ENCODE peak calls at places on chromosomes 13 and 19, in four cellular contexts. Q, S, W and M are unnamed samples.
A peak's percentile ranks its signal among the peaks of the same experiment; 100 is the strongest.

GRCh38 chr13:101258071-101258470 is 158.2 kb downstream of the NALCN start:
- DNase-seq in Q (peak; percentile 90), S (peak; percentile 86), W (no peak), M (peak; percentile 82)

GRCh38 chr19:39154626-39155100 is 29.1 kb downstream of the PAK4 start:
- DNase-seq in Q (no peak), S (no peak), W (peak; percentile 24), M (no peak)

GRCh38 chr13:104143760-104144406 is 1077.7 kb upstream of the SLC10A2 start:
- DNase-seq in Q (no peak), S (no peak), W (no peak), M (no peak)

GRCh38 chr13:84303035-84303434 is 420.8 kb upstream of the SLITRK1 start:
- DNase-seq in Q (no peak), S (no peak), W (no peak), M (no peak)

GRCh38 chr13:109938255-109938936 is 152.0 kb upstream of the IRS2 start:
- DNase-seq in Q (no peak), S (peak; percentile 71), W (no peak), M (peak; percentile 80)

GRCh38 chr19:17389957-17390664 is 3.9 kb downstream of the CCDC194 start:
- DNase-seq in Q (no peak), S (no peak), W (no peak), M (no peak)

GRCh38 chr13:47112900-47113299 is 216.0 kb upstream of the HTR2A start:
- DNase-seq in Q (no peak), S (no peak), W (no peak), M (no peak)

GRCh38 chr13:79678100-79678499 is 197.1 kb downstream of the NDFIP2 start:
- DNase-seq in Q (no peak), S (no peak), W (no peak), M (peak; percentile 45)

GRCh38 chr13:32911506-32911905 is 104.7 kb upstream of the KL start:
- DNase-seq in Q (peak; percentile 69), S (no peak), W (peak; percentile 37), M (no peak)

GRCh38 chr13:30404207-30404606 is 18.1 kb upstream of the UBE2L5 start:
- DNase-seq in Q (no peak), S (no peak), W (no peak), M (no peak)

GRCh38 chr13:76972430-76972829 is 19.5 kb upstream of the CLN5 start:
- DNase-seq in Q (no peak), S (no peak), W (no peak), M (no peak)

GRCh38 chr13:94849254-94849653 is 136.9 kb upstream of the SOX21 start:
- DNase-seq in Q (no peak), S (no peak), W (no peak), M (no peak)

GRCh38 chr13:79423801-79424642 is 18.0 kb upstream of the RBM26 start:
- DNase-seq in Q (peak; percentile 55), S (no peak), W (peak; percentile 60), M (no peak)

GRCh38 chr19:29255006-29255405 is 42.1 kb upstream of the UQCRFS1 start:
- DNase-seq in Q (no peak), S (no peak), W (no peak), M (no peak)

GRCh38 chr19:30441011-30441410 is 68.8 kb downstream of the ZNF536 start:
- DNase-seq in Q (no peak), S (no peak), W (no peak), M (no peak)

GRCh38 chr13:50156140-50156539 is 140.9 kb downstream of the KCNRG start:
- DNase-seq in Q (no peak), S (peak; percentile 57), W (no peak), M (peak; percentile 54)

GRCh38 chr13:93775507-93776108 is 549.0 kb downstream of the GPC6 start:
- DNase-seq in Q (no peak), S (peak; percentile 55), W (no peak), M (peak; percentile 51)

GRCh38 chr19:28981994-28982393 is 231.0 kb downstream of the UQCRFS1 start:
- DNase-seq in Q (no peak), S (no peak), W (no peak), M (no peak)

GRCh38 chr13:103625194-103625593 is 559.0 kb upstream of the SLC10A2 start:
- DNase-seq in Q (no peak), S (no peak), W (no peak), M (no peak)

GRCh38 chr19:49339364-49340068 is 4.3 kb downstream of the CD37 start:
- DNase-seq in Q (peak; percentile 89), S (peak; percentile 66), W (no peak), M (peak; percentile 63)

GRCh38 chr13:37443538-37443937 is 155.0 kb downstream of the POSTN start:
- DNase-seq in Q (no peak), S (peak; percentile 78), W (no peak), M (peak; percentile 79)

GRCh38 chr19:30120860-30121484 is 178.9 kb downstream of the URI1 start:
- DNase-seq in Q (no peak), S (no peak), W (no peak), M (no peak)

GRCh38 chr19:11324079-11324661 is 15.3 kb downstream of the RAB3D start:
- DNase-seq in Q (peak; percentile 90), S (peak; percentile 87), W (peak; percentile 58), M (peak; percentile 78)

GRCh38 chr13:22077205-22077683 is 406.4 kb downstream of the FGF9 start:
- DNase-seq in Q (no peak), S (no peak), W (no peak), M (no peak)

GRCh38 chr13:42592915-42593718 is 19.2 kb downstream of the TNFSF11 start:
- DNase-seq in Q (no peak), S (no peak), W (no peak), M (no peak)

GRCh38 chr13:98834254-98834960 is 81.9 kb upstream of the SLC15A1 start:
- DNase-seq in Q (no peak), S (no peak), W (no peak), M (no peak)

GRCh38 chr19:51571599-51571998 is 516 bp downstream of the ZNF175 start:
- DNase-seq in Q (no peak), S (no peak), W (no peak), M (no peak)

GRCh38 chr13:72463561-72463960 is 263.9 kb downstream of the MZT1 start:
- DNase-seq in Q (no peak), S (peak; percentile 20), W (peak; percentile 46), M (peak; percentile 17)

GRCh38 chr19:28968721-28969120 is 244.2 kb downstream of the UQCRFS1 start:
- DNase-seq in Q (no peak), S (no peak), W (no peak), M (no peak)

GRCh38 chr13:24693862-24694471 is 13.8 kb downstream of the ATP12A start:
- DNase-seq in Q (peak; percentile 76), S (peak; percentile 3), W (peak; percentile 61), M (no peak)

GRCh38 chr13:46210362-46211083 is 1.2 kb upstream of the LRRC63 start:
- DNase-seq in Q (no peak), S (no peak), W (no peak), M (no peak)